ENCODE peak calls at places on chromosomes 1 and 21, in ten cellular contexts. X is fibroblast of lung, C is PC-3, S is stomach, R is endothelial cell, I is GM13976, N is B cell, H is GM12865, U is GM06990, D is ovary. T is an unnamed sample.

GRCh38 chr1:119554188-119554587 is 47.2 kb downstream of the HSD3B1 start:
- DNase-seq in I (no peak), X (peak), R (no peak), H (no peak), C (no peak), S (peak), N (no peak), U (no peak), D (peak), T (no peak)

GRCh38 chr1:54453089-54453488 is 46.9 kb upstream of the SSBP3 start:
- DNase-seq in U (no peak), N (no peak), S (no peak), D (no peak), X (no peak), I (no peak), C (no peak), H (no peak), R (no peak), T (no peak)

GRCh38 chr1:227949341-227949921 is 1.7 kb upstream of the WNT9A start:
- DNase-seq in R (no peak), C (no peak), N (no peak), I (peak), X (no peak), H (no peak), S (peak), D (no peak), U (no peak), T (no peak)

GRCh38 chr21:44697811-44698734 is 1.1 kb downstream of the KRTAP10-12 start:
- DNase-seq in X (no peak), U (no peak), R (no peak), S (no peak), I (no peak), N (no peak), D (no peak), C (no peak), H (no peak), T (no peak)

GRCh38 chr1:31669786-31670582 is 25.3 kb upstream of the PEF1 start:
- DNase-seq in S (peak), X (peak), D (peak), C (peak), I (no peak), H (no peak), R (no peak), N (peak), U (no peak), T (no peak)

GRCh38 chr1:34709547-34709946 is 45.3 kb upstream of the GJB5 start:
- DNase-seq in I (no peak), U (no peak), H (no peak), C (peak), S (no peak), R (peak), D (no peak), N (no peak), X (no peak), T (no peak)

GRCh38 chr21:38925923-38926322 is 120.2 kb downstream of the ETS2 start:
- DNase-seq in D (peak), R (no peak), U (no peak), I (no peak), N (no peak), S (peak), H (no peak), X (peak), C (peak), T (no peak)

GRCh38 chr1:97562096-97562495 is 358.7 kb downstream of the DPYD start:
- DNase-seq in X (peak), S (no peak), H (no peak), R (no peak), I (no peak), D (no peak), U (no peak), N (no peak), C (no peak), T (no peak)

GRCh38 chr21:28805885-28806284 is 186.8 kb downstream of the LTN1 start:
- DNase-seq in N (no peak), H (no peak), X (peak), R (no peak), S (no peak), I (no peak), D (peak), U (no peak), C (peak), T (no peak)

GRCh38 chr21:31660134-31660565 is 657 bp downstream of the SOD1 start:
- DNase-seq in H (peak), S (no peak), D (peak), X (no peak), R (peak), N (no peak), C (peak), U (peak), I (peak), T (no peak)

GRCh38 chr1:212630159-212630900 is 21.8 kb downstream of the ATF3 start:
- DNase-seq in H (peak), I (peak), D (no peak), N (peak), X (peak), C (peak), R (peak), S (peak), U (peak), T (peak)

GRCh38 chr21:16264314-16264713 is 534.5 kb downstream of the USP25 start:
- DNase-seq in C (no peak), I (no peak), D (no peak), H (no peak), S (no peak), U (no peak), R (no peak), N (no peak), X (no peak), T (no peak)

GRCh38 chr1:165965857-165966256 is 138.4 kb downstream of the UCK2 start:
- DNase-seq in U (no peak), R (no peak), H (no peak), D (no peak), S (no peak), N (no peak), I (no peak), X (no peak), C (no peak), T (no peak)

GRCh38 chr1:214718724-214719123 is 115.7 kb downstream of the CENPF start:
- DNase-seq in X (peak), I (no peak), R (no peak), S (no peak), N (no peak), H (no peak), D (no peak), U (no peak), C (peak), T (no peak)

GRCh38 chr1:77371396-77371795 is 89.6 kb downstream of the AK5 start:
- DNase-seq in R (no peak), H (no peak), N (no peak), S (no peak), U (no peak), C (no peak), I (no peak), X (peak), D (no peak), T (no peak)

GRCh38 chr1:27366411-27367159 is at the start of gene MAP3K6:
- DNase-seq in X (peak), U (no peak), I (peak), H (peak), R (peak), S (peak), D (peak), C (peak), N (no peak), T (no peak)
- TF ChIP-seq CTCF in X (peak), U (peak), I (peak), H (peak), R (no peak), S (no peak), D (no peak), C (peak), N (peak), T (peak)

DNA sequence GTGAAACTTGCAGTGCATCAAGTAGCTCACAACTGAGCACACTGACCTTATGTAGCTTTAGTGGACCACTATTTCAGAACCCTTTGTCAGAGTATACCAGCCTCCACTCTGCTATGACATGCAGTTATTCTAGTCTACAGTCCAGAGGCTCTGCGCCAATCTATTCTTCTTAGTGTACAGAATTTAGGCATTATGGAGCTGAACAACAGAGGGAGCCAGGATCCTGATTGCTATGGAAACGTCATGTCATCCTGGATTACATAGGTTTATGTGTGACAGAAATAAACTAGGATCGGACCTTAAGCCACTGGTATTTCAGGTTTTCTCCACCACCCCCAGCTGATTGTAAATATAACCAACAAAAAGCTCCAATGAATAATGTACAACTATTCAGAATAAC is 48.1 kb upstream of the EEIG2 start:
- DNase-seq in H (no peak), N (no peak), R (no peak), U (no peak), X (no peak), I (no peak), S (no peak), C (peak), D (no peak), T (no peak)
- TF ChIP-seq CTCF in H (no peak), N (no peak), R (no peak), U (no peak), X (no peak), I (no peak), S (no peak), C (peak), D (no peak), T (no peak)

GRCh38 chr1:6141601-6142000 is 38.5 kb downstream of the CHD5 start:
- DNase-seq in R (no peak), D (no peak), U (no peak), H (peak), N (no peak), C (peak), X (no peak), I (peak), S (no peak), T (no peak)
- TF ChIP-seq CTCF in R (no peak), D (no peak), U (peak), H (peak), N (no peak), C (peak), X (no peak), I (no peak), S (no peak), T (no peak)

GRCh38 chr1:85240174-85240601 is 19.3 kb downstream of the C1orf52 start:
- DNase-seq in H (peak), X (peak), R (no peak), U (peak), N (no peak), S (no peak), C (peak), I (peak), D (no peak), T (no peak)
- TF ChIP-seq CTCF in H (peak), X (no peak), R (no peak), U (no peak), N (no peak), S (no peak), C (peak), I (peak), D (no peak), T (no peak)

DNA sequence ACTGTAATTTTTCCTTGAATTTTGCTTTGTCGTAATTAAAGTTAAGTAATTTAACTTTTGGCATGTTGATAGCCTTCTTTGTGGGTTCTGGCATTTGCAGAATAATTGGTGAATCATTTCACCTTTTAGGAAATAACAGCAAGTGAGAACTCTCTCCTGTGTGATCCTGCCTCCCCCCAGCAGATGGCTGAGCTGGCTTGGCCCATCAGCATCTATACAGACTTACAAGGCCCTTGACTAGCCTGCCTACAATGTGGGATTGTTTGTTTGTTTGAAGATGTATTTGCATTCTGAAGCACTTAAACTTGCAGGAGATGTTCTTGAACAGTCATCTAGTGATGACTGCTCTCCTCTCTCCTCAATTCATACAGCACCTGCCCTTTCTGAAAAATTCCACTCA is 55.9 kb downstream of the MACO1 start:
- DNase-seq in D (no peak), C (no peak), U (no peak), X (peak), H (no peak), I (no peak), R (no peak), S (no peak), N (no peak), T (no peak)
- TF ChIP-seq CTCF in D (no peak), C (no peak), U (peak), X (peak), H (no peak), I (no peak), R (no peak), S (no peak), N (no peak), T (no peak)

GRCh38 chr1:152394151-152394550 is 19.9 kb downstream of the CRNN start:
- DNase-seq in N (no peak), S (no peak), U (no peak), C (no peak), I (no peak), R (no peak), H (no peak), D (no peak), X (no peak), T (no peak)

GRCh38 chr1:152397474-152397873 is 16.6 kb downstream of the CRNN start:
- DNase-seq in C (peak), H (no peak), N (no peak), R (no peak), D (no peak), S (no peak), X (no peak), I (no peak), U (no peak), T (no peak)

DNA sequence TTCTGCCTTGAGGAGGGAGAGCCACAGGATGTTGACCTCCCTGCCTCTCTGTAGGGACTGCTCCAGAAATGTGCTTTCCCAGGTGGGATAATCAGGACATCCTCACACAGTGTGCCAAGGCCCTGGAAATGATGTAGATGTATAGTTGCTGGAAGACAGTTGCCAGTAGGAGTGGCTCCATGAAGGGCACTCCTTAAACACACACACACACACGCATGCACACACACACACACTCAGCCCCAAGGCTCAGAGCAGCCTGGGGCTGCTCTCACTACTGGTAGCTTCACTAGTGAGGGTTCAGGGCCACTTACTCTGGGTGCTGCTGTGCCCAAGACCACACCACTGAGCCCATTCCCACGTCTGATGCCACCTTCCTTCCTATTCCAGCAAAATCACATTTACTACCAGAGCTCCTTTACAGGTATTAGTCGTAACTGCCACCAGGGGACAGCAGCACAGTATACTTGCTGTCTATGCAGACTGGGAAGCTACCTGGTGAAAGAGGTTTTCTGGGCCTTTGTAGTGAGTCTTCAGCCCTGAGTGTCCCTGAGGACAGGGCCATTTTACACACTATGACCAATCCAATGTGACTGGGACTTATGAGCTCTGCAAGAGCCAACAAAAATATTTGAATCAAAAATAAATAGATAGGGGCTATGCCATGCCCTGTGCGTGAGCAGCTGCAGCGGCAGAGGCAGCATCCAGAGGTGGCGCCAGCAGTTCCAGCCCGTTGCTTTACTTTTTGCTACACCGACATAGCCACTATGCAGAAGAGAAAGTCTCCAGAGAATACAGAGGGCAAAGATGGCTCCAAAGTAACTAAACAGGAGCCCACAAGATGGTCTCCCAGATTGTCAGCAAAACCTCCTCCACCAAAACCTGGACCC is 15.0 kb downstream of the CRNN start:
- DNase-seq in S (no peak), U (no peak), N (no peak), D (no peak), R (peak), C (peak), I (no peak), H (peak), X (peak), T (no peak)
- TF ChIP-seq CTCF in S (peak), U (peak), N (no peak), D (no peak), R (peak), C (peak), I (peak), H (peak), X (no peak), T (no peak)

GRCh38 chr1:204150702-204151561 is 912 bp downstream of the ETNK2 start:
- DNase-seq in D (peak), C (no peak), U (no peak), X (no peak), H (no peak), N (no peak), S (no peak), R (no peak), I (no peak), T (peak)
- TF ChIP-seq CTCF in D (no peak), C (no peak), U (no peak), X (no peak), H (no peak), N (no peak), S (no peak), R (no peak), I (no peak), T (no peak)

DNA sequence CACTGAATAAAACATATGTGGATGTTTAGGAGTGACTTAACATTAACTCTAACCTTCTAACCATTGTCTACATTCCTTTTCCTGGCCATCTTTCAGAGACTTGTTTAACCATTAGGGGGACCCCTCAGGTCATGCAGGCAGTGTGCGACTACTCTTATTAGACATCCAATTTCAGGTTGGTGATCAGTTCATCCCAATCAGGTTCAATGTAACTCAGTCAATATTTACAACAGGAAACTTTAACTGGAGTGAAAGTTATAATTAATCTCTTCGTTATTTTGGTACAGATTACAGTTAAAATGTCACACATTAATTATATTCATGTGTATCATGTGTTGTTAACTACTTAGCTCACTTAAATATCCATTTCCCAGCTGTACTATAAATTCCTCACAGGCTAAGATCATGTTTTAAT is 68.8 kb upstream of the RGS1 start:
- DNase-seq in S (no peak), U (no peak), H (peak), C (peak), I (peak), R (no peak), X (peak), N (no peak), D (no peak), T (no peak)
- TF ChIP-seq CTCF in S (no peak), U (peak), H (peak), C (peak), I (peak), R (no peak), X (peak), N (no peak), D (no peak), T (no peak)

GRCh38 chr1:219876798-219877209 is 51.6 kb downstream of the SLC30A10 start:
- DNase-seq in R (no peak), N (no peak), X (no peak), C (peak), H (peak), D (no peak), I (no peak), U (no peak), S (no peak), T (no peak)
- TF ChIP-seq CTCF in R (no peak), N (no peak), X (peak), C (peak), H (peak), D (no peak), I (peak), U (peak), S (no peak), T (no peak)

T was measured in CD14-positive monocyte.